ENCODE peak calls at places on chromosome 15, in ten cellular contexts. One of them, this sample, is unnamed.

GRCh38 chr15:95025924-95026728 is 794.8 kb downstream of the MCTP2 start:
- DNase-seq in activated naive CD4-positive, alpha-beta T cell treated with anti-CD3 and anti-CD28 coated beads for 36 hours: peak; percentile 43
- DNase-seq in NCI-H2081: peak; percentile 46
- DNase-seq in fibroblast of the aortic adventitia: peak; percentile 37
- DNase-seq in neural crest cell: peak; percentile 80
- DNase-seq in activated T-cell treated with anti-CD3 and anti-CD28 coated beads for 1 hour: no peak
- DNase-seq in CD8-positive, alpha-beta memory T cell: no peak
- DNase-seq in EH: peak; percentile 66
- DNase-seq in stimulated activated CD4-positive, alpha-beta T cell treated with anti-CD3 and anti-CD28 coated beads, Interleukin-1b, Interleukin-23, amount 100 ng/mL, for 24 hours: no peak
- DNase-seq in NCI-H1092 treated with DMSO at 0.1 percent for 48 hours: no peak
- DNase-seq in this sample: no peak

GRCh38 chr15:78317145-78317836 is 17.9 kb upstream of the SKIC8 start:
- DNase-seq in activated naive CD4-positive, alpha-beta T cell treated with anti-CD3 and anti-CD28 coated beads for 36 hours: no peak
- DNase-seq in NCI-H2081: no peak
- DNase-seq in fibroblast of the aortic adventitia: no peak
- DNase-seq in neural crest cell: no peak
- DNase-seq in activated T-cell treated with anti-CD3 and anti-CD28 coated beads for 1 hour: no peak
- DNase-seq in CD8-positive, alpha-beta memory T cell: no peak
- DNase-seq in EH: peak; percentile 28
- DNase-seq in stimulated activated CD4-positive, alpha-beta T cell treated with anti-CD3 and anti-CD28 coated beads, Interleukin-1b, Interleukin-23, amount 100 ng/mL, for 24 hours: no peak
- DNase-seq in NCI-H1092 treated with DMSO at 0.1 percent for 48 hours: peak; percentile 16
- DNase-seq in this sample: no peak

GRCh38 chr15:101003706-101004105 is 84.5 kb downstream of the LRRK1 start:
- DNase-seq in activated naive CD4-positive, alpha-beta T cell treated with anti-CD3 and anti-CD28 coated beads for 36 hours: no peak
- DNase-seq in NCI-H2081: no peak
- DNase-seq in fibroblast of the aortic adventitia: no peak
- DNase-seq in neural crest cell: no peak
- DNase-seq in activated T-cell treated with anti-CD3 and anti-CD28 coated beads for 1 hour: no peak
- DNase-seq in CD8-positive, alpha-beta memory T cell: no peak
- DNase-seq in EH: no peak
- DNase-seq in stimulated activated CD4-positive, alpha-beta T cell treated with anti-CD3 and anti-CD28 coated beads, Interleukin-1b, Interleukin-23, amount 100 ng/mL, for 24 hours: no peak
- DNase-seq in NCI-H1092 treated with DMSO at 0.1 percent for 48 hours: no peak
- DNase-seq in this sample: peak; percentile 45

GRCh38 chr15:100448481-100448880 is 80.3 kb downstream of the CERS3 start:
- DNase-seq in activated naive CD4-positive, alpha-beta T cell treated with anti-CD3 and anti-CD28 coated beads for 36 hours: no peak
- DNase-seq in NCI-H2081: no peak
- DNase-seq in fibroblast of the aortic adventitia: no peak
- DNase-seq in neural crest cell: no peak
- DNase-seq in activated T-cell treated with anti-CD3 and anti-CD28 coated beads for 1 hour: no peak
- DNase-seq in CD8-positive, alpha-beta memory T cell: no peak
- DNase-seq in EH: no peak
- DNase-seq in stimulated activated CD4-positive, alpha-beta T cell treated with anti-CD3 and anti-CD28 coated beads, Interleukin-1b, Interleukin-23, amount 100 ng/mL, for 24 hours: no peak
- DNase-seq in NCI-H1092 treated with DMSO at 0.1 percent for 48 hours: no peak
- DNase-seq in this sample: no peak

GRCh38 chr15:101176625-101177024 is 75.2 kb downstream of the CHSY1 start:
- DNase-seq in activated naive CD4-positive, alpha-beta T cell treated with anti-CD3 and anti-CD28 coated beads for 36 hours: no peak
- DNase-seq in NCI-H2081: no peak
- DNase-seq in fibroblast of the aortic adventitia: peak; percentile 84
- DNase-seq in neural crest cell: no peak
- DNase-seq in activated T-cell treated with anti-CD3 and anti-CD28 coated beads for 1 hour: no peak
- DNase-seq in CD8-positive, alpha-beta memory T cell: no peak
- DNase-seq in EH: peak; percentile 78
- DNase-seq in stimulated activated CD4-positive, alpha-beta T cell treated with anti-CD3 and anti-CD28 coated beads, Interleukin-1b, Interleukin-23, amount 100 ng/mL, for 24 hours: no peak
- DNase-seq in NCI-H1092 treated with DMSO at 0.1 percent for 48 hours: no peak
- DNase-seq in this sample: peak; percentile 52

GRCh38 chr15:29452881-29453731 is 183.5 kb upstream of the NSMCE3 start:
- DNase-seq in activated naive CD4-positive, alpha-beta T cell treated with anti-CD3 and anti-CD28 coated beads for 36 hours: no peak
- DNase-seq in NCI-H2081: peak; percentile 13
- DNase-seq in fibroblast of the aortic adventitia: no peak
- DNase-seq in neural crest cell: peak; percentile 3
- DNase-seq in activated T-cell treated with anti-CD3 and anti-CD28 coated beads for 1 hour: no peak
- DNase-seq in CD8-positive, alpha-beta memory T cell: no peak
- DNase-seq in EH: peak; percentile 25
- DNase-seq in stimulated activated CD4-positive, alpha-beta T cell treated with anti-CD3 and anti-CD28 coated beads, Interleukin-1b, Interleukin-23, amount 100 ng/mL, for 24 hours: no peak
- DNase-seq in NCI-H1092 treated with DMSO at 0.1 percent for 48 hours: no peak
- DNase-seq in this sample: peak; percentile 36

GRCh38 chr15:41498657-41499056 is 5.0 kb downstream of the ITPKA start:
- DNase-seq in activated naive CD4-positive, alpha-beta T cell treated with anti-CD3 and anti-CD28 coated beads for 36 hours: no peak
- DNase-seq in NCI-H2081: no peak
- DNase-seq in fibroblast of the aortic adventitia: no peak
- DNase-seq in neural crest cell: no peak
- DNase-seq in activated T-cell treated with anti-CD3 and anti-CD28 coated beads for 1 hour: no peak
- DNase-seq in CD8-positive, alpha-beta memory T cell: no peak
- DNase-seq in EH: no peak
- DNase-seq in stimulated activated CD4-positive, alpha-beta T cell treated with anti-CD3 and anti-CD28 coated beads, Interleukin-1b, Interleukin-23, amount 100 ng/mL, for 24 hours: no peak
- DNase-seq in NCI-H1092 treated with DMSO at 0.1 percent for 48 hours: no peak
- DNase-seq in this sample: no peak

GRCh38 chr15:45253330-45253729 is 1.3 kb downstream of the SLC28A2 start:
- DNase-seq in activated naive CD4-positive, alpha-beta T cell treated with anti-CD3 and anti-CD28 coated beads for 36 hours: no peak
- DNase-seq in NCI-H2081: no peak
- DNase-seq in fibroblast of the aortic adventitia: no peak
- DNase-seq in neural crest cell: no peak
- DNase-seq in activated T-cell treated with anti-CD3 and anti-CD28 coated beads for 1 hour: no peak
- DNase-seq in CD8-positive, alpha-beta memory T cell: no peak
- DNase-seq in EH: peak; percentile 1
- DNase-seq in stimulated activated CD4-positive, alpha-beta T cell treated with anti-CD3 and anti-CD28 coated beads, Interleukin-1b, Interleukin-23, amount 100 ng/mL, for 24 hours: no peak
- DNase-seq in NCI-H1092 treated with DMSO at 0.1 percent for 48 hours: no peak
- DNase-seq in this sample: no peak

GRCh38 chr15:61227269-61228024 is 1.7 kb downstream of the RORA start:
- DNase-seq in activated naive CD4-positive, alpha-beta T cell treated with anti-CD3 and anti-CD28 coated beads for 36 hours: no peak
- DNase-seq in NCI-H2081: peak; percentile 56
- DNase-seq in fibroblast of the aortic adventitia: peak; percentile 55
- DNase-seq in neural crest cell: peak; percentile 17
- DNase-seq in activated T-cell treated with anti-CD3 and anti-CD28 coated beads for 1 hour: no peak
- DNase-seq in CD8-positive, alpha-beta memory T cell: no peak
- DNase-seq in EH: peak; percentile 77
- DNase-seq in stimulated activated CD4-positive, alpha-beta T cell treated with anti-CD3 and anti-CD28 coated beads, Interleukin-1b, Interleukin-23, amount 100 ng/mL, for 24 hours: no peak
- DNase-seq in NCI-H1092 treated with DMSO at 0.1 percent for 48 hours: peak; percentile 66
- DNase-seq in this sample: no peak

GRCh38 chr15:49848824-49849209 is 228.0 kb downstream of the DTWD1 start:
- DNase-seq in activated naive CD4-positive, alpha-beta T cell treated with anti-CD3 and anti-CD28 coated beads for 36 hours: no peak
- DNase-seq in NCI-H2081: no peak
- DNase-seq in fibroblast of the aortic adventitia: peak; percentile 78
- DNase-seq in neural crest cell: no peak
- DNase-seq in activated T-cell treated with anti-CD3 and anti-CD28 coated beads for 1 hour: no peak
- DNase-seq in CD8-positive, alpha-beta memory T cell: no peak
- DNase-seq in EH: no peak
- DNase-seq in stimulated activated CD4-positive, alpha-beta T cell treated with anti-CD3 and anti-CD28 coated beads, Interleukin-1b, Interleukin-23, amount 100 ng/mL, for 24 hours: no peak
- DNase-seq in NCI-H1092 treated with DMSO at 0.1 percent for 48 hours: no peak
- DNase-seq in this sample: no peak

This sample was measured in RWPE2.